ENCODE peak calls at places on chromosome 15, in eight cellular contexts. R is effector memory CD4-positive, alpha-beta T cell; D is SJSA1; B is Karpas-422; F is heart left ventricle; T is kidney; J is ovary; K is uterus. Q is an unnamed sample. For H3K4me1, the result is how much of the 10 kb centered on the place peaks cover.

GRCh38 chr15:91855684-91856553 is 2.4 kb downstream of the SLCO3A1 start:
- DNase-seq in K (no peak), J (no peak), R (no peak), T (no peak), F (no peak), D (no peak), B (peak), Q (no peak)

GRCh38 chr15:68599560-68600071 is 20.8 kb downstream of the CORO2B start:
- DNase-seq in R (no peak), B (peak), K (no peak), J (peak), F (no peak), D (peak), T (peak), Q (no peak)

GRCh38 chr15:81315452-81316203 is 8.3 kb downstream of the STARD5 start:
- DNase-seq in K (no peak), D (no peak), F (no peak), R (no peak), J (no peak), T (no peak), B (no peak), Q (no peak)

GRCh38 chr15:61974759-61975158 is 85.5 kb downstream of the VPS13C start:
- DNase-seq in F (no peak), T (no peak), R (no peak), B (no peak), D (no peak), J (no peak), K (no peak), Q (no peak)

GRCh38 chr15:26201177-26201858 is 338.2 kb upstream of the ATP10A start:
- DNase-seq in D (no peak), T (no peak), K (no peak), R (no peak), J (no peak), F (no peak), B (no peak), Q (no peak)

GRCh38 chr15:34810455-34811146 is 15.3 kb upstream of the ACTC1 start:
- DNase-seq in R (no peak), F (no peak), D (peak), T (no peak), B (no peak), J (no peak), K (no peak), Q (no peak)

GRCh38 chr15:84023636-84024035 is 211.9 kb upstream of the GOLGA6L4 start:
- DNase-seq in B (peak), D (no peak), K (peak), T (no peak), J (peak), R (no peak), F (peak), Q (no peak)

GRCh38 chr15:53758412-53758811 is 1.1 kb downstream of the WDR72 start:
- DNase-seq in J (no peak), R (no peak), F (no peak), D (no peak), B (no peak), K (no peak), T (no peak), Q (no peak)

GRCh38 chr15:92683511-92683834 is 27.9 kb upstream of the FAM174B start:
- DNase-seq in F (peak), K (peak), J (no peak), R (no peak), D (peak), T (no peak), B (no peak), Q (no peak)

GRCh38 chr15:38558714-38559059 is 5.9 kb downstream of the RASGRP1 start:
- DNase-seq in T (no peak), J (no peak), K (no peak), F (no peak), B (no peak), D (no peak), R (no peak), Q (no peak)

GRCh38 chr15:38555686-38556334 is 8.8 kb downstream of the RASGRP1 start:
- DNase-seq in T (no peak), J (no peak), K (no peak), R (no peak), B (no peak), D (no peak), F (no peak), Q (no peak)

GRCh38 chr15:38559131-38559530 is 5.5 kb downstream of the RASGRP1 start:
- DNase-seq in T (no peak), R (no peak), F (no peak), J (no peak), D (no peak), B (no peak), K (no peak), Q (no peak)

GRCh38 chr15:38559908-38560307 is 4.7 kb downstream of the RASGRP1 start:
- DNase-seq in K (no peak), B (no peak), D (no peak), F (no peak), J (no peak), R (no peak), T (no peak), Q (no peak)

DNA sequence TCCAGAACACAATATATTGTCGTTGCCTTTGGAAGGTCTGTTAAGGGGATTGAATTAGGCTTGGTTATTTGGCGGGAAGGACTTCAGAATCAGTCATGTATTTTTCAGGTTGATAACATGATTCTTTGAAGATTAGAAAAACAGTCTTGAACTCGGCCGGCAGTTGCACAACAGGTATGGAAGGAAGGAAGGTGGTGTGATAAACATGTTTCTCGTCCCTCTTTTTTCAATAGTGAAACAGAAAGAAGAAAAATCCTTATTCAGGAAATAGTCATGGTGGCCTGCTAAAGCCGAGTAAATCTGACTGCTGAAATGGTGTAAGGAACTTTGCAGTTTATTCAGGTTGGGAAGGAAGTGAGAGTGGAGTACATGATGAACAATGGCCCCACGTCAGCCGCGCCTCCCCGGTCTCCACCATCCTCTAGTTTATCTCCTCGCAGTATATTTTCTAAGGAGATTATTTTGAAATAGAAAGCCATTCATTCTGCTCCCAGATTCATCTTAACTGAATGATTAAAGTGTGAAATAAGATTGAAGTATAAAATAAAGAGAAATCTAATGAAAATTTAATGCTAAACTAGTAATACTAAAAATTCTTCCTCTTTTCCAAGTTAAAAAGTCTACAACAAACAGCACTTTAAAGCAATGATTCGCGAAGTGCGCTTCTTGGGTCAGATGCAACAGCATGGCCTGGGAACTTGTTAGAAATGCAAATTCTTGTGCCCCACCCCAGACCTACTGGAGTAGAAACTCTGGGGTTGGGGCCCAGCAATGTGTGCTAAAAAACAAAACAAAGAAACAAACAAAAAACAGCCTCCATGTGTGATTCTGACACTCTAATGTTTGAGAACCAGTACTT is 6.5 kb downstream of the RASGRP1 start:
- DNase-seq in T (no peak), B (no peak), R (no peak), K (no peak), J (no peak), F (no peak), D (no peak), Q (no peak)
- H3K4me1 ChIP-seq in T (under half), B (under half), R (half or more), K (under half), J (under half), F (under half), D (under half), Q (half or more)

DNA sequence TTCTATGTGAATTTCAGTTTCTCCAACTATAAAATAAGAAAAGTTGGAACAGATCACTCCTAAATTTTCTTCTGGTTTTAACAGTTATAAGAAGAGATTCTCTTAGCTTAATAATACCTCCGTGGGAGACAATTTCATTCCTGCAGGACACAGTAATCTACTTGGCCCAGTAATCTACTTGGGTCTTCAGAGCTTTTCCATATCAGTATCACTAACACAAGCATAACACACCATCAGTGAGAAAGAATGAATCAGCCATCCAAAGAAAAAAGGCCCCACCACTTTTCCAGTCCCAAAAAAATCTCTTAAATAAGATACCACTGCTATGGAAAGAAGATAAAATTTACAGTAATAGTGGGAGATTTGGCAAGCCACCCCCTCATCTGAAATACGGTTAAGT is 20.2 kb downstream of the SIN3A start:
- DNase-seq in B (no peak), F (no peak), J (no peak), T (no peak), K (no peak), R (no peak), D (no peak), Q (no peak)
- H3K4me3 ChIP-seq in B (no peak), F (no peak), J (no peak), T (no peak), K (no peak), R (no peak), D (no peak), Q (no peak)

DNA sequence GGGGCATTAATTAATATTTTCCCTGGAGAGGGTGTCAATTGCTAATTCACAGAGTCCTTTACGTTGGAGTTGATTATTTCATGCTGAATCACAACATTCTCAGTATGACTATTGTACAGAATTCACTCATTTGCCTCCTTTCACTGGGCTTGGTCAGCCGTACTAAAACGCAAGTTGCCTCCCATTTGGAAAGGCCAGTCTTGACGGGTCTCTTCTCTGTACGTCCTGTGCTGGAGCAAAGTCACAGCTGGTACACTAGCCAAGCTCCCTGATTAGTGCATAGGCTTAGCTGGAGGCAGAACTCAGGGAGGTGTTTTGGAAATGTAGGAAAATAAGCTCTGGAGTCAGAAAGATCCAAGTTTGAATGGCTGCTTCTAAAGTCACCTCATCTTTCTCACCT is 70.0 kb downstream of the CHRNA7 start:
- DNase-seq in T (no peak), K (no peak), B (no peak), D (no peak), F (no peak), J (no peak), R (no peak), Q (no peak)
- H3K27ac ChIP-seq in T (no peak), K (no peak), B (no peak), D (no peak), F (no peak), J (no peak), R (no peak), Q (no peak)

DNA sequence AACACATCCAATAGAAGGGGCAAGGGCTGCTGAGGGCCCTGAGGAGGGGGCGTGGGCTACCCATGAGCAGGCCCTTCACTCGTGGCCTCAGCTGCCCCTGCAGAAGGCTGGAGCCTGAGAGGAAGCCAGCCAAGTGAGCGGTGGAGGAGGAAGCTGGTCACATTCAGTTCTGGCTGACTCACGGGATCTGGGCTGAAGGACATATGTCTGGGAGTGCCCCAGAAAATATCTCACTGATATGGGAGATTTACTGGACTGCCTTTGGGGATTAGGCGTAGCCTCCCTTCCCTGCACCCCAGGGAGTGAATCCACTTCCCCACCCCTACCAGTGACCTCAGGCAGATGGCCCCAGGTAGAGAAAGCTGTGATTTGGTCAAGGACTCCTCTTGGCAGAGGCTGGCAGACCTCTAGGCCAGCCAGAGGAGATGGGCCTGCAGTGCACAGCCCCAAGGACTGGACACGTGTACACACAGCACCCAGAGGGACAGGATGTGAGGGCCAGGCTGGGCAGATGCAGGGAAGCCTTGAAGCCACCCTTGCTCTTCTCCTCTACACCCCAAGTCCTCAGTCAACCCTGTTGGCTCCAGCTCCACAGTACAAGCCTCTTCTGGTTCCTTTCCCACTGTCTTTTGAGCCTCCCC is 14.2 kb upstream of the ANKDD1A start:
- DNase-seq in R (no peak), K (peak), F (peak), T (peak), J (peak), D (peak), B (no peak), Q (no peak)
- H3K4me1 ChIP-seq in R (under half), K (under half), F (half or more), T (under half), J (under half), D (under half), B (under half), Q (half or more)